ENCODE peak calls at places on chromosomes 3 and 15, in six cellular contexts. One of them, this sample, is unnamed.

GRCh38 chr15:68228971-68229385 is 550 bp downstream of the CLN6 start:
- DNase-seq in GM23338: peak; percentile 60
- DNase-seq in K562: no peak
- DNase-seq in spleen: no peak
- DNase-seq in breast epithelium: no peak
- DNase-seq in HepG2: no peak
- DNase-seq in this sample: no peak

GRCh38 chr15:38129531-38130199 is 123.0 kb upstream of the SPRED1 start:
- DNase-seq in GM23338: no peak
- DNase-seq in K562: peak; percentile 7
- DNase-seq in spleen: no peak
- DNase-seq in breast epithelium: no peak
- DNase-seq in HepG2: no peak
- DNase-seq in this sample: peak; percentile 48

GRCh38 chr15:68536331-68537095 is 42.3 kb upstream of the CORO2B start:
- DNase-seq in GM23338: no peak
- DNase-seq in K562: no peak
- DNase-seq in spleen: no peak
- DNase-seq in breast epithelium: no peak
- DNase-seq in HepG2: no peak
- DNase-seq in this sample: no peak

GRCh38 chr3:139601191-139601961 is 61.8 kb upstream of the RBP1 start:
- DNase-seq in GM23338: no peak
- DNase-seq in K562: no peak
- DNase-seq in spleen: no peak
- DNase-seq in breast epithelium: no peak
- DNase-seq in HepG2: no peak
- DNase-seq in this sample: no peak

GRCh38 chr3:23075478-23075877 is 127.6 kb upstream of the UBE2E2 start:
- DNase-seq in GM23338: no peak
- DNase-seq in K562: no peak
- DNase-seq in spleen: no peak
- DNase-seq in breast epithelium: no peak
- DNase-seq in HepG2: no peak
- DNase-seq in this sample: no peak

GRCh38 chr15:78676424-78677110 is 35.6 kb upstream of the CHRNB4 start:
- DNase-seq in GM23338: peak; percentile 37
- DNase-seq in K562: no peak
- DNase-seq in spleen: peak; percentile 56
- DNase-seq in breast epithelium: no peak
- DNase-seq in HepG2: no peak
- DNase-seq in this sample: no peak

GRCh38 chr15:84878504-84878903 is 6.0 kb upstream of the SLC28A1 start:
- DNase-seq in GM23338: peak; percentile 91
- DNase-seq in K562: peak; percentile 78
- DNase-seq in spleen: no peak
- DNase-seq in breast epithelium: peak; percentile 79
- DNase-seq in HepG2: peak; percentile 22
- DNase-seq in this sample: peak; percentile 75

GRCh38 chr3:65946438-65946837 is 92.3 kb downstream of the MAGI1 start:
- DNase-seq in GM23338: no peak
- DNase-seq in K562: no peak
- DNase-seq in spleen: no peak
- DNase-seq in breast epithelium: no peak
- DNase-seq in HepG2: no peak
- DNase-seq in this sample: no peak

GRCh38 chr15:63072809-63073277 is 30.3 kb downstream of the TPM1 start:
- DNase-seq in GM23338: no peak
- DNase-seq in K562: no peak
- DNase-seq in spleen: no peak
- DNase-seq in breast epithelium: no peak
- DNase-seq in HepG2: no peak
- DNase-seq in this sample: no peak

GRCh38 chr15:81502436-81502835 is 128.4 kb upstream of the TMC3 start:
- DNase-seq in GM23338: no peak
- DNase-seq in K562: no peak
- DNase-seq in spleen: no peak
- DNase-seq in breast epithelium: no peak
- DNase-seq in HepG2: no peak
- DNase-seq in this sample: no peak

GRCh38 chr3:194274424-194275085 is 76.6 kb downstream of the CPN2 start:
- DNase-seq in GM23338: no peak
- DNase-seq in K562: no peak
- DNase-seq in spleen: no peak
- DNase-seq in breast epithelium: no peak
- DNase-seq in HepG2: no peak
- DNase-seq in this sample: peak; percentile 17

GRCh38 chr3:157531301-157531660 is 28.1 kb upstream of the VEPH1 start:
- DNase-seq in GM23338: no peak
- DNase-seq in K562: no peak
- DNase-seq in spleen: no peak
- DNase-seq in breast epithelium: no peak
- DNase-seq in HepG2: no peak
- DNase-seq in this sample: no peak

GRCh38 chr3:120172070-120172469 is 77.8 kb upstream of the GSK3B start:
- DNase-seq in GM23338: no peak
- DNase-seq in K562: no peak
- DNase-seq in spleen: no peak
- DNase-seq in breast epithelium: no peak
- DNase-seq in HepG2: no peak
- DNase-seq in this sample: no peak

GRCh38 chr15:98648654-98649537 is 557 bp downstream of the IGF1R start:
- DNase-seq in GM23338: peak; percentile 69
- DNase-seq in K562: peak; percentile 49
- DNase-seq in spleen: peak; percentile 91
- DNase-seq in breast epithelium: no peak
- DNase-seq in HepG2: no peak
- DNase-seq in this sample: peak; percentile 29

GRCh38 chr15:65836665-65837064 is 32.6 kb upstream of the RAB11A start:
- DNase-seq in GM23338: peak; percentile 73
- DNase-seq in K562: no peak
- DNase-seq in spleen: no peak
- DNase-seq in breast epithelium: no peak
- DNase-seq in HepG2: no peak
- DNase-seq in this sample: no peak

GRCh38 chr15:69389426-69389825 is 24.7 kb upstream of the KIF23 start:
- DNase-seq in GM23338: no peak
- DNase-seq in K562: no peak
- DNase-seq in spleen: no peak
- DNase-seq in breast epithelium: no peak
- DNase-seq in HepG2: no peak
- DNase-seq in this sample: no peak

GRCh38 chr15:24075420-24076089 is 388.4 kb upstream of the NDN start:
- DNase-seq in GM23338: no peak
- DNase-seq in K562: no peak
- DNase-seq in spleen: no peak
- DNase-seq in breast epithelium: no peak
- DNase-seq in HepG2: no peak
- DNase-seq in this sample: no peak

GRCh38 chr3:149657796-149658443 is at the start of gene WWTR1:
- DNase-seq in GM23338: peak; percentile 99
- DNase-seq in K562: no peak
- DNase-seq in spleen: peak; percentile 89
- DNase-seq in breast epithelium: peak; percentile 95
- DNase-seq in HepG2: peak; percentile 93
- DNase-seq in this sample: no peak

GRCh38 chr3:4550957-4551754 is 58.0 kb downstream of the ITPR1 start:
- DNase-seq in GM23338: no peak
- DNase-seq in K562: no peak
- DNase-seq in spleen: no peak
- DNase-seq in breast epithelium: no peak
- DNase-seq in HepG2: no peak
- DNase-seq in this sample: no peak

GRCh38 chr15:55789066-55789660 is 46.2 kb upstream of the PRTG start:
- DNase-seq in GM23338: peak; percentile 87
- DNase-seq in K562: peak; percentile 59
- DNase-seq in spleen: no peak
- DNase-seq in breast epithelium: no peak
- DNase-seq in HepG2: no peak
- DNase-seq in this sample: no peak

GRCh38 chr3:66486646-66487045 is 14.2 kb downstream of the LRIG1 start:
- DNase-seq in GM23338: no peak
- DNase-seq in K562: no peak
- DNase-seq in spleen: no peak
- DNase-seq in breast epithelium: no peak
- DNase-seq in HepG2: no peak
- DNase-seq in this sample: no peak

GRCh38 chr3:12956316-12956660 is 114.9 kb upstream of the RPL32 start:
- DNase-seq in GM23338: no peak
- DNase-seq in K562: no peak
- DNase-seq in spleen: no peak
- DNase-seq in breast epithelium: no peak
- DNase-seq in HepG2: no peak
- DNase-seq in this sample: no peak

GRCh38 chr15:36371509-36371908 is 207.9 kb upstream of the CDIN1 start:
- DNase-seq in GM23338: no peak
- DNase-seq in K562: no peak
- DNase-seq in spleen: no peak
- DNase-seq in breast epithelium: no peak
- DNase-seq in HepG2: no peak
- DNase-seq in this sample: no peak

GRCh38 chr15:80609512-80609946 is 85.6 kb upstream of the ABHD17C start:
- DNase-seq in GM23338: no peak
- DNase-seq in K562: no peak
- DNase-seq in spleen: no peak
- DNase-seq in breast epithelium: no peak
- DNase-seq in HepG2: no peak
- DNase-seq in this sample: no peak

GRCh38 chr15:62390793-62391543 is 225.9 kb upstream of the C2CD4B start:
- DNase-seq in GM23338: peak; percentile 77
- DNase-seq in K562: peak; percentile 34
- DNase-seq in spleen: peak; percentile 80
- DNase-seq in breast epithelium: no peak
- DNase-seq in HepG2: peak; percentile 32
- DNase-seq in this sample: no peak

DNA sequence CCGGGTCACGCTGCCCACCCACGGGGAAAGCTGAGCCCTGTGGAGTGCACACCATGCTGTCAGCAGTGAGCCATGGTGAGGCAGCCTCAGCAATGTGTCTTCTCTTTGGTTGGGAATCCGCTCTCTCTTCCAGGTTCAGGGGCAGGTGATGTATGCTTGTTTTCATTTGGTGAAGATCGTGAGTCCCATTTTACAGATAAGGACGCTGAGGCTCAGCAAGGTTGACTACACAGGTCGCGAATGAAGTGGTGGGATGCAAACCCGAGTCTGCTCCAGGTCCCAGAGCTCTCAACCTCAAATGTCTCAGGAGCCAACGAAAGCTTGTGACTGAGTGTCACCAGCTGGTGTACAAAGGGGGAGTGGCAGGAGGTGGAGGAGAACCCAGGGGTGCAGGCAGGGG is 74.3 kb downstream of the RPN1 start:
- DNase-seq in GM23338: no peak
- DNase-seq in K562: no peak
- DNase-seq in spleen: no peak
- DNase-seq in breast epithelium: no peak
- DNase-seq in HepG2: no peak
- DNase-seq in this sample: no peak
- TF ChIP-seq CTCF in GM23338: no peak
- TF ChIP-seq CTCF in K562: no peak
- TF ChIP-seq CTCF in spleen: no peak
- TF ChIP-seq CTCF in breast epithelium: no peak
- TF ChIP-seq CTCF in HepG2: no peak
- TF ChIP-seq CTCF in this sample: no peak

DNA sequence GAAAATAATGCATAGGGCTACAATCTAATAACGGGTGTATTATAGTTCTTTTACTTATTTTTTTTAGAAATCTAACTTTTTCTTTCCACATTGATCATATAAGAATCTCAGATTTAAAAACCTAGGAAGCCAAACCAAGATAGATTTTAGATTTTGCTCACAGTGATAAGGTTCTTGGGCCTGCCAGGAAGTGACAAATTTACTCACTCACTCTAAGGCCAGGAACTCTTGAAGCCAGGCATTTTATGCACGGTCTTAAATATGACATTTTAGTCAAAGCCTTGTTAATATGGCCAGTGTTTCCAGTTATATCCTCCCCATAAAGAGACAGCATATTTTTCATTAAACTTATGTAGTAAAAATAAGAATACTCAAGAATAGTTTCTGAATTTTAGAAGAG is 271.4 kb downstream of the SQOR start:
- DNase-seq in GM23338: no peak
- DNase-seq in K562: no peak
- DNase-seq in spleen: no peak
- DNase-seq in breast epithelium: no peak
- DNase-seq in HepG2: no peak
- DNase-seq in this sample: no peak
- TF ChIP-seq POLR2AphosphoS5 in GM23338: no peak
- TF ChIP-seq POLR2AphosphoS5 in K562: no peak
- TF ChIP-seq POLR2AphosphoS5 in spleen: no peak
- TF ChIP-seq POLR2AphosphoS5 in breast epithelium: no peak
- TF ChIP-seq POLR2AphosphoS5 in HepG2: no peak
- TF ChIP-seq POLR2AphosphoS5 in this sample: no peak

GRCh38 chr3:136947477-136947876 is 10.3 kb upstream of the IL20RB start:
- DNase-seq in GM23338: no peak
- DNase-seq in K562: no peak
- DNase-seq in spleen: no peak
- DNase-seq in breast epithelium: no peak
- DNase-seq in HepG2: no peak
- DNase-seq in this sample: no peak

GRCh38 chr3:136952292-136952691 is 5.5 kb upstream of the IL20RB start:
- DNase-seq in GM23338: no peak
- DNase-seq in K562: no peak
- DNase-seq in spleen: no peak
- DNase-seq in breast epithelium: no peak
- DNase-seq in HepG2: no peak
- DNase-seq in this sample: no peak

GRCh38 chr3:136949146-136949545 is 8.6 kb upstream of the IL20RB start:
- DNase-seq in GM23338: no peak
- DNase-seq in K562: no peak
- DNase-seq in spleen: no peak
- DNase-seq in breast epithelium: no peak
- DNase-seq in HepG2: no peak
- DNase-seq in this sample: no peak

GRCh38 chr3:136950583-136950982 is 7.2 kb upstream of the IL20RB start:
- DNase-seq in GM23338: no peak
- DNase-seq in K562: no peak
- DNase-seq in spleen: no peak
- DNase-seq in breast epithelium: no peak
- DNase-seq in HepG2: no peak
- DNase-seq in this sample: no peak

DNA sequence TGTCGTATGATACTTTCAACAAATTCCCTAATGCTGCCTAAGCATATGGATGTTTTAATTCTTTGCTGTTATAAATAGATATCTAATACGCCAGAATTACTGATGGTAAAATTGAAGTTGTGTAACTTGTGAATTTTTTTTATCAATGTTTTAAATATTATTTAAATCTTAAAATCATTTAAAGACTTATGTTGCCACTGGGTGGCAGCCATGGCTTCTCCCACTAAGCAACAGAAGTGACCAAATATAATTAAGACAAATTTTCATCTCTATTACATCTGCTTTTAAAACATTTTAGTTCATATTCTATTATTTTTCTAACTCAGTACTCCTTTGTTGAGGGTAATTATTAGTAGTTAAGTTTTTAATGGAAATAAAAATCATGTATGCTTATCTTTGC is 8.1 kb upstream of the IL20RB start:
- DNase-seq in GM23338: no peak
- DNase-seq in K562: no peak
- DNase-seq in spleen: no peak
- DNase-seq in breast epithelium: no peak
- DNase-seq in HepG2: no peak
- DNase-seq in this sample: no peak
- TF ChIP-seq CTCF in GM23338: no peak
- TF ChIP-seq CTCF in K562: peak; percentile 4
- TF ChIP-seq CTCF in spleen: no peak
- TF ChIP-seq CTCF in breast epithelium: no peak
- TF ChIP-seq CTCF in HepG2: no peak
- TF ChIP-seq CTCF in this sample: no peak

GRCh38 chr3:29503969-29504368 is 223.1 kb downstream of the RBMS3 start:
- DNase-seq in GM23338: no peak
- DNase-seq in K562: no peak
- DNase-seq in spleen: no peak
- DNase-seq in breast epithelium: no peak
- DNase-seq in HepG2: no peak
- DNase-seq in this sample: no peak
- TF ChIP-seq POLR2AphosphoS5 in GM23338: no peak
- TF ChIP-seq POLR2AphosphoS5 in K562: no peak
- TF ChIP-seq POLR2AphosphoS5 in spleen: peak; percentile 9
- TF ChIP-seq POLR2AphosphoS5 in breast epithelium: peak; percentile 90
- TF ChIP-seq POLR2AphosphoS5 in HepG2: no peak
- TF ChIP-seq POLR2AphosphoS5 in this sample: no peak

This sample was measured in HL-60.